ENCODE peak calls at places on chromosomes 13 and 19, in five cellular contexts. J is Peyer's patch, V is ovary, N is A549, F is stomach. Y is an unnamed sample. For H3K4me1, the result is how much of the 10 kb centered on the place peaks cover.

GRCh38 chr13:59337070-59337469 is 826.7 kb downstream of the DIAPH3 start:
- DNase-seq in F (no peak), V (no peak), J (no peak), N (no peak), Y (no peak)

GRCh38 chr13:48501705-48502104 is 31.2 kb downstream of the RCBTB2 start:
- DNase-seq in F (no peak), J (no peak), N (no peak), V (no peak), Y (no peak)

GRCh38 chr13:96200810-96201209 is 110.9 kb downstream of the HS6ST3 start:
- DNase-seq in N (no peak), F (no peak), V (no peak), J (no peak), Y (no peak)

GRCh38 chr13:50393641-50394040 is 378.4 kb downstream of the KCNRG start:
- DNase-seq in J (no peak), N (no peak), F (no peak), V (no peak), Y (no peak)

GRCh38 chr19:46116121-46116520 is 8.4 kb downstream of the IGFL3 start:
- DNase-seq in N (no peak), F (no peak), V (no peak), J (no peak), Y (no peak)

GRCh38 chr13:73428137-73428536 is 369.3 kb downstream of the KLF5 start:
- DNase-seq in N (peak), V (no peak), F (no peak), J (no peak), Y (no peak)

GRCh38 chr13:73138967-73139491 is 80.2 kb downstream of the KLF5 start:
- DNase-seq in V (no peak), J (no peak), N (peak), F (no peak), Y (no peak)

GRCh38 chr19:56372281-56372680 is 21.1 kb downstream of the ZNF582 start:
- DNase-seq in N (no peak), F (no peak), J (no peak), V (no peak), Y (no peak)

GRCh38 chr13:33799950-33800592 is 17.9 kb upstream of the RFC3 start:
- DNase-seq in F (no peak), J (no peak), V (no peak), N (no peak), Y (no peak)

GRCh38 chr13:112179995-112180394 is 113.0 kb downstream of the SOX1 start:
- DNase-seq in V (no peak), F (no peak), J (no peak), N (no peak), Y (no peak)

GRCh38 chr19:56133858-56134654 is 7.0 kb upstream of the ZNF444 start:
- DNase-seq in J (peak), F (no peak), V (no peak), N (no peak), Y (peak)

GRCh38 chr19:55032170-55032569 is 5.9 kb downstream of the GP6 start:
- DNase-seq in F (no peak), J (no peak), N (no peak), V (no peak), Y (no peak)

GRCh38 chr19:42303876-42304275 is 1.5 kb upstream of the PAFAH1B3 start:
- DNase-seq in F (no peak), J (no peak), V (no peak), N (no peak), Y (no peak)

GRCh38 chr19:46717716-46718143 is 816 bp upstream of the PRKD2 start:
- DNase-seq in V (no peak), J (peak), N (no peak), F (no peak), Y (no peak)

GRCh38 chr13:69274231-69274630 is 833.4 kb upstream of the ATXN8OS start:
- DNase-seq in N (no peak), F (no peak), J (no peak), V (no peak), Y (no peak)

GRCh38 chr13:68304287-68304893 is 1074.3 kb upstream of the PCDH9 start:
- DNase-seq in N (peak), F (no peak), J (no peak), V (no peak), Y (no peak)

GRCh38 chr19:40348961-40349507 is 539 bp downstream of the PLD3 start:
- DNase-seq in J (no peak), N (peak), V (no peak), F (no peak), Y (no peak)

GRCh38 chr13:21567714-21568113 is 36.3 kb downstream of the MICU2 start:
- DNase-seq in J (no peak), F (no peak), N (no peak), V (no peak), Y (no peak)

GRCh38 chr19:56759531-56759930 is 81.0 kb downstream of the PEG3 start:
- DNase-seq in V (no peak), N (no peak), F (no peak), J (no peak), Y (no peak)

GRCh38 chr19:55441692-55442321 is 1.3 kb downstream of the SHISA7 start:
- DNase-seq in F (no peak), J (no peak), V (no peak), N (no peak), Y (no peak)

GRCh38 chr13:73880365-73880764 is 253.8 kb downstream of the KLF12 start:
- DNase-seq in J (no peak), F (no peak), N (no peak), V (no peak), Y (no peak)

GRCh38 chr19:2226051-2226839 is 9.9 kb downstream of the PLEKHJ1 start:
- DNase-seq in J (no peak), N (no peak), F (no peak), V (no peak), Y (no peak)

GRCh38 chr19:43626838-43627237 is 7.4 kb upstream of the ZNF428 start:
- DNase-seq in N (no peak), J (no peak), F (no peak), V (no peak), Y (no peak)

GRCh38 chr19:43625918-43626579 is 6.6 kb upstream of the ZNF428 start:
- DNase-seq in J (no peak), F (no peak), V (peak), N (peak), Y (no peak)

GRCh38 chr19:43622956-43623355 is 3.5 kb upstream of the ZNF428 start:
- DNase-seq in J (no peak), V (no peak), F (no peak), N (no peak), Y (no peak)

GRCh38 chr19:43623889-43624670 is 4.7 kb upstream of the ZNF428 start:
- DNase-seq in N (peak), J (no peak), V (no peak), F (no peak), Y (no peak)

DNA sequence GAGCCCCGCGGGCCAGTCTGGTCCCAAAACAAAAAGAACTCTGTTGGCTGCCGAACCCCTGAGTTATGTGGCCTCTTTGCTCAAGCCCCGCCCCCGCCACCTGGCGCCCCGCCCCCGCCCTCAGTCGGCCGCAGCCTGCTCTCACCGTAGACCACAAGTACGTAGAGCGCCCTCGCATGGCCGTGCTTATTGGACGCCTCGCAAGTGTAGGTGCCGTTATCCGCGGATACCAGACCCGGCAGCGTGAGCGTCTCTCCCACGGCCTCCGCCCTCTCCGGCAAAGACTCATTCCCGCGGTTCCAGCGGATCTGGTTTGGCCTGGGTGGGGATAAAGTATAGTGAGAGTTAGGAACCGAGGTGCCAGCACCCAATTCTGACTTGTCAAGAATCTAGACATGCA is 5.5 kb upstream of the ZNF428 start:
- DNase-seq in N (no peak), V (peak), J (peak), F (peak), Y (peak)
- TF ChIP-seq CTCF in N (no peak), V (no peak), J (peak), F (no peak), Y (no peak)

GRCh38 chr19:35899547-35900214 is 659 bp downstream of the NFKBID start:
- DNase-seq in N (peak), J (peak), F (peak), V (peak), Y (peak)
- TF ChIP-seq POLR2A in N (peak), J (peak), F (no peak), V (peak), Y (no peak)

GRCh38 chr13:110305544-110305943 is 1.4 kb downstream of the COL4A1 start:
- DNase-seq in N (no peak), V (no peak), F (no peak), J (no peak), Y (no peak)

GRCh38 chr13:110305001-110305400 is 2.0 kb downstream of the COL4A1 start:
- DNase-seq in V (no peak), N (no peak), F (no peak), J (no peak), Y (no peak)

GRCh38 chr13:110302986-110303385 is 4.0 kb downstream of the COL4A1 start:
- DNase-seq in V (no peak), J (no peak), F (no peak), N (no peak), Y (no peak)

GRCh38 chr13:110303644-110304043 is 3.3 kb downstream of the COL4A1 start:
- DNase-seq in F (no peak), N (no peak), V (no peak), J (no peak), Y (no peak)

GRCh38 chr13:110304256-110304655 is 2.7 kb downstream of the COL4A1 start:
- DNase-seq in V (no peak), J (no peak), F (no peak), N (no peak), Y (no peak)
- H3K4me1 ChIP-seq in V (under half), J (under half), F (half or more), N (under half), Y (under half)

GRCh38 chr19:48254529-48254970 is 1.2 kb downstream of the CARD8 start:
- DNase-seq in F (no peak), N (no peak), J (no peak), V (no peak), Y (no peak)

GRCh38 chr19:48253999-48254398 is 1.7 kb downstream of the CARD8 start:
- DNase-seq in N (no peak), V (no peak), J (no peak), F (no peak), Y (no peak)

GRCh38 chr19:48258350-48258749 is 2.6 kb upstream of the CARD8 start:
- DNase-seq in V (no peak), J (no peak), N (no peak), F (no peak), Y (no peak)

GRCh38 chr19:48252625-48253024 is 3.1 kb downstream of the CARD8 start:
- DNase-seq in F (no peak), V (no peak), J (no peak), N (no peak), Y (no peak)

DNA sequence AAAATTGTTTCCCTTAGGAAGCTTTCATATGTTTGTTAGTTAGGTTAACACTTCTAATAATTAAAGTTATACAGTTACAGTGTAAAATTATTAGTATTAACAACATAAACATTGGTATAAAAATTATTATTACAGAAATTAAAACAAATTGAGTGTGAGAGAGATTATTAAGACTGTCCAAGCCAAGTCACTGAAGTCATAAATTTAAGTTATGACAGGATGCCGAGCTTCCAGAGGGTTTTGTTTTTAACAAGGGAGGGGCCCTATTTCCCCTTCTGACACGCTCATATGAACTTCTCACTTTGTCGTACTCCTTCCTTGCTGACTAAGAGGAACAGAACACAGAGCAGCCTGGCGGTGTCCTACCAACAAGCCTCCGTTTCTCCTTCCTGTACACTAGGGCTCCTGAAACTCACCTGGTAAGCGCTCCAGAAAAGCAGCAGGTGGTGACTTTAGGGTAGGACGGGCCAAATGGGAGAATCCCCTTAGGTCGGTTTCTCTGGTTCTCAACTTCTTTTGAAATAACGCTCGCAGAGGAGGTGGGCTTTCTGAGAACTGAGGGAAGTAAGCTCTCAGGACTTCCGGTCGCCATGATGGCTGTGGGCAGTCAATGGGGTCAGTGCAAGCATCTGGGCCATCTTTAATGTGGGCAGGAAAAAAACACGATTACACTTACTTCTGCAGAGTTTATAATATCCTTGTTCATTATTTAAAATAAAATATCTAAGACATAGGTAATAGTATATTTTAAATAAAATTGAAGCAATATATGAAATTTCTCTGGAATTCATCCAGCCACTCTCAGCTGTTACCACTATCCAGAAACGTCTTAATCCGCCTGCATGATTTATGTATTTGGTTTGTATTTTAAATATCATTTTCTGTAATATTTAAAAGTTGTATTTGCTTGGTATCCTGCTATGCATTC is at the start of gene CARD8:
- DNase-seq in J (peak), F (peak), N (peak), V (peak), Y (peak)
- TF ChIP-seq CTCF in J (peak), F (no peak), N (no peak), V (no peak), Y (no peak)

DNA sequence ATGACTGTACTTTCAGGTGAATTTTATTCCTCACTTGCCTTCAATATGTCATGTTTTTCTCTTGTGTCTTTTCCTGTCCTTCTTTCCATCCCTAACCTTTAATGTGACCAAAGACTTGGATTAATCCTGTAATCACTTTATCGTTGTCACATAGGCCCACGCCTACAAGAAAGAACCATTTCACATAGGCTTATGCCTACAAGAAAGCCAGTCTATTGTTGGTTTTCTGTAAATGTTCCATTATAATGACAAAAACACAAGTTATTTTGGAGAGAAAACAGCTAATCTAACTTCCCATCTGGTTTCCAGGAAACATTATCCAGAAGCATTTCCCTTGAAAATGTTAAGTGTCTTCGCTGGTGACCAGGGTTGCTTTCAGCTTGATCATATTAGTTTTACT is 708.4 kb downstream of the EFNB2 start:
- DNase-seq in J (no peak), F (no peak), V (no peak), N (no peak), Y (no peak)
- TF ChIP-seq POLR2A in J (no peak), F (no peak), V (no peak), N (no peak), Y (no peak)

Y was measured in thyroid gland.